ENCODE peak calls at places on chromosomes 13 and 19, in four cellular contexts. X is OCI-LY7; G is activated CD8-positive, alpha-beta T cell treated with anti-CD3 and anti-CD28 coated beads for 36 hours; K is upper lobe of left lung. R is an unnamed sample.

GRCh38 chr13:98782654-98783053 is 30.2 kb upstream of the SLC15A1 start:
- DNase-seq in X (no peak), G (no peak), K (no peak), R (no peak)

GRCh38 chr19:36876993-36877938 is 26.6 kb downstream of the ZNF345 start:
- DNase-seq in X (no peak), G (no peak), K (no peak), R (no peak)

GRCh38 chr19:17654993-17655392 is 33.2 kb downstream of the UNC13A start:
- DNase-seq in X (peak; percentile 52), G (peak; percentile 43), K (no peak), R (no peak)

GRCh38 chr19:13794388-13794751 is 873 bp upstream of the ZSWIM4 start:
- DNase-seq in X (no peak), G (no peak), K (peak; percentile 62), R (no peak)

GRCh38 chr13:105266615-105267014 is 1268.8 kb downstream of the EFNB2 start:
- DNase-seq in X (no peak), G (no peak), K (no peak), R (no peak)

GRCh38 chr13:25143693-25144092 is 28.4 kb downstream of the AMER2 start:
- DNase-seq in X (no peak), G (no peak), K (no peak), R (no peak)

GRCh38 chr13:41897126-41897525 is 63.8 kb downstream of the VWA8 start:
- DNase-seq in X (no peak), G (no peak), K (no peak), R (no peak)

GRCh38 chr19:4375620-4376228 is 24.6 kb downstream of the SH3GL1 start:
- DNase-seq in X (peak; percentile 72), G (no peak), K (no peak), R (peak; percentile 62)

GRCh38 chr19:16326401-16327130 is 1.9 kb downstream of the KLF2 start:
- DNase-seq in X (peak; percentile 57), G (no peak), K (peak; percentile 31), R (no peak)

GRCh38 chr19:2982983-2983350 is 5.6 kb downstream of the TLE6 start:
- DNase-seq in X (no peak), G (no peak), K (peak; percentile 86), R (peak; percentile 23)

GRCh38 chr13:24063281-24063851 is 97.2 kb upstream of the SPATA13 start:
- DNase-seq in X (no peak), G (peak; percentile 54), K (no peak), R (no peak)

GRCh38 chr13:29832899-29833298 is 17.5 kb downstream of the UBL3 start:
- DNase-seq in X (no peak), G (no peak), K (no peak), R (no peak)

GRCh38 chr19:29665826-29666633 is 769 bp downstream of the PLEKHF1 start:
- DNase-seq in X (no peak), G (peak; percentile 47), K (no peak), R (no peak)

GRCh38 chr19:16470911-16471811 is 609 bp downstream of the EPS15L1 start:
- DNase-seq in X (peak; percentile 51), G (peak; percentile 61), K (peak; percentile 24), R (peak; percentile 61)

GRCh38 chr13:93004919-93005318 is 221.7 kb upstream of the GPC6 start:
- DNase-seq in X (no peak), G (no peak), K (no peak), R (no peak)

GRCh38 chr13:113544071-113544891 is 40.3 kb upstream of the TFDP1 start:
- DNase-seq in X (no peak), G (no peak), K (no peak), R (no peak)

GRCh38 chr13:110705826-110706569 is at the start of gene CARS2:
- DNase-seq in X (peak; percentile 88), G (peak; percentile 95), K (peak; percentile 98), R (peak; percentile 97)

GRCh38 chr13:30654430-30654829 is 36.7 kb downstream of the USPL1 start:
- DNase-seq in X (no peak), G (peak; percentile 21), K (no peak), R (no peak)

GRCh38 chr13:35213911-35214310 is 262.6 kb downstream of the MAB21L1 start:
- DNase-seq in X (no peak), G (no peak), K (no peak), R (no peak)

GRCh38 chr13:84831666-84832657 is 949.7 kb upstream of the SLITRK1 start:
- DNase-seq in X (no peak), G (no peak), K (no peak), R (no peak)
- TF ChIP-seq CTCF in X (no peak), G (no peak), K (no peak), R (no peak)

GRCh38 chr13:44231786-44232516 is 141.7 kb upstream of the SERP2 start:
- DNase-seq in X (no peak), G (peak; percentile 47), K (peak; percentile 94), R (no peak)
- TF ChIP-seq CTCF in X (no peak), G (no peak), K (no peak), R (no peak)

GRCh38 chr13:20536992-20537391 is 11.3 kb upstream of the CRYL1 start:
- DNase-seq in X (no peak), G (no peak), K (no peak), R (no peak)
- TF ChIP-seq CTCF in X (no peak), G (no peak), K (no peak), R (no peak)

DNA sequence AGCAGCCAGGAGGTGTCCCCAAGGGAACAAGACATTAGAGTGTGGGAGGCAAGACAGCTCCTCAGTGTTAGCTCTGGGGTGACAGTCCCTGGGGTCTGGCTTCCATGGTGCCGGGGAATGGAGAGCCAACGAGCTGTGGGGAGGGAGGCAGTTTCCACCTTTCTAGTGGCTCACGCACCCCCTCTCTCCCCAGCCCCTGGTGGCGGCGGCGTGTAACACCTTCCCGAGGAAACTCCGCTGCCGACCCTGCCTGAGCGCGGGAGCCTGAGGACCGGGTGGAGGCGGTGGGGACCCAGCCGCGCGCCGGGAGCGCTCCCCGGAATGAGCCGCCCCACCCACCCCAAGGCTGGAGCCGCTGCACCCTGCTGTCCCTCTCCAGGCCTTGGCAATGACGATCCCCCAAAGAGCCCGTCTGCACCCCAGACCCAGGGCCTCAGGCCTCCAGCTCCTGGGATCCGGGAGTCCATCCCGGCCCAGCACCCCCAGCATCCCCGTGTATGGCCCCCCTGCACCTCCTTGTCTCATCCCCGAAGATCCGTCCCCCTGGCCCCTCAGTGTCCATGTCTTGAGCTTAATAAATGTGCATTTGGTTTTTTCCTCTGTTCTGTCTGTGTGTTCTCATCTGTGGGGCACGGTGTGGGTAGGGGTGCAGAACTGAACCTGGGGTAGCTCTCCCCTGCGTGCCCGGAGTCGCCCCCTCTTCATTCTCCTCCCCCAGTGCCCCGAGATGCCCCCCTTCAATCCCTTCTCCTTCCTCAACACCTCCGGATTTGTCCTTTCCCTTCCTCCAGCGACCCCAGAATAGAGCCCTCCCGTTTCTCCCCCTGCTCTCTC is 617 bp upstream of the FXYD5 start:
- DNase-seq in X (peak; percentile 59), G (peak; percentile 79), K (peak; percentile 48), R (peak; percentile 79)
- TF ChIP-seq CTCF in X (peak; percentile 71), G (peak; percentile 70), K (peak; percentile 59), R (peak; percentile 63)

GRCh38 chr19:1377965-1378785 is 5.5 kb upstream of the NDUFS7 start:
- DNase-seq in X (no peak), G (no peak), K (no peak), R (no peak)
- TF ChIP-seq CTCF in X (peak; percentile 15), G (no peak), K (no peak), R (no peak)

GRCh38 chr19:19010551-19010950 is 22.8 kb downstream of the SUGP2 start:
- DNase-seq in X (no peak), G (no peak), K (no peak), R (no peak)

GRCh38 chr19:19009951-19010350 is 23.4 kb downstream of the SUGP2 start:
- DNase-seq in X (no peak), G (no peak), K (no peak), R (no peak)

GRCh38 chr19:19004144-19004543 is 29.2 kb downstream of the SUGP2 start:
- DNase-seq in X (no peak), G (no peak), K (no peak), R (no peak)

DNA sequence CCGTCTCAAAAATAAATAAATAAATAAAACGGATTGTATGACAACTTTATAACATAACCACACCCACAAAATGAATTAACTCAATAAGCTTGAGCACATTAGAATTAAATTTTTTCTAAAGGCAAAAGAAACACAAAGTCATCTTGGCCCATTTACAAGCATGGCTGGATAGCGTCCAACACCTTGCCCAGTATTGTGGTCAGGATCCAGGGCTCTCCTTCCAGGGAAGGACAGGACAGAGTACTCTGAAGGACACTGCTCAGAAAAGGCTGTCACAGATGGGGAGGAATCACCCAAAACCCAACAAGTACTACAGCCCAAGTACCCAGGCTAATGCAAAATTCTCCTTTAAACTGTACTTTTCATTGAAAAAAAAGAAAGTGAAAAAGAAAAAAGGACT is 27.1 kb downstream of the SUGP2 start:
- DNase-seq in X (no peak), G (no peak), K (no peak), R (no peak)
- TF ChIP-seq CTCF in X (no peak), G (no peak), K (no peak), R (no peak)

GRCh38 chr19:49573451-49573850 is 6.9 kb downstream of the NOSIP start:
- DNase-seq in X (no peak), G (no peak), K (no peak), R (no peak)
- TF ChIP-seq CTCF in X (no peak), G (no peak), K (no peak), R (no peak)